ENCODE peak calls at places on chromosomes 6 and 20, in seven cellular contexts. S is germinal center, W is kidney glomerular epithelial cell, T is retina, B is NCI-H1694, U is D341Med, N is posterior cingulate gyrus. Z is an unnamed sample.

GRCh38 chr6:16836186-16836981 is 75.1 kb upstream of the ATXN1 start:
- DNase-seq in S (no peak), W (no peak), T (peak), B (no peak), U (no peak), N (no peak), Z (no peak)

GRCh38 chr6:92110390-92110789 is 1309.0 kb downstream of the EPHA7 start:
- DNase-seq in S (no peak), W (no peak), T (no peak), B (no peak), U (no peak), N (no peak), Z (no peak)

GRCh38 chr6:42012501-42013133 is 37.7 kb upstream of the TAF8 start:
- DNase-seq in S (no peak), W (peak), T (no peak), B (no peak), U (no peak), N (no peak), Z (no peak)

GRCh38 chr20:63321148-63321831 is 28.3 kb downstream of the COL20A1 start:
- DNase-seq in S (no peak), W (no peak), T (no peak), B (no peak), U (no peak), N (peak), Z (peak)

GRCh38 chr6:130453230-130453629 is 87.4 kb downstream of the TMEM200A start:
- DNase-seq in S (no peak), W (no peak), T (no peak), B (no peak), U (no peak), N (no peak), Z (no peak)

GRCh38 chr6:127641905-127642304 is 64.9 kb downstream of the C6orf58 start:
- DNase-seq in S (peak), W (peak), T (peak), B (peak), U (peak), N (no peak), Z (peak)

GRCh38 chr6:88512951-88513350 is 346.8 kb upstream of the CNR1 start:
- DNase-seq in S (no peak), W (no peak), T (no peak), B (no peak), U (no peak), N (no peak), Z (no peak)

GRCh38 chr6:30311101-30311500 is 15.6 kb upstream of the TRIM39 start:
- DNase-seq in S (no peak), W (no peak), T (no peak), B (no peak), U (no peak), N (no peak), Z (no peak)

GRCh38 chr6:3193102-3193837 is 34.2 kb downstream of the TUBB2B start:
- DNase-seq in S (no peak), W (no peak), T (peak), B (no peak), U (no peak), N (no peak), Z (no peak)

GRCh38 chr6:166624275-166624674 is 2.8 kb downstream of the RPS6KA2 start:
- DNase-seq in S (peak), W (no peak), T (no peak), B (no peak), U (no peak), N (no peak), Z (no peak)

GRCh38 chr6:33019358-33019757 is 10.0 kb upstream of the HLA-DOA start:
- DNase-seq in S (no peak), W (no peak), T (no peak), B (no peak), U (no peak), N (no peak), Z (no peak)

GRCh38 chr6:18632670-18633410 is 245.7 kb downstream of the RNF144B start:
- DNase-seq in S (no peak), W (peak), T (no peak), B (no peak), U (no peak), N (no peak), Z (no peak)

GRCh38 chr6:161439093-161439492 is 165.2 kb upstream of the AGPAT4 start:
- DNase-seq in S (no peak), W (peak), T (no peak), B (no peak), U (no peak), N (peak), Z (peak)

GRCh38 chr20:34141293-34141692 is 29.2 kb upstream of the EIF2S2 start:
- DNase-seq in S (no peak), W (no peak), T (no peak), B (no peak), U (no peak), N (no peak), Z (no peak)

GRCh38 chr6:150296890-150297289 is 71.9 kb upstream of the IYD start:
- DNase-seq in S (no peak), W (no peak), T (no peak), B (no peak), U (no peak), N (no peak), Z (no peak)

GRCh38 chr20:57387945-57388351 is 3.2 kb upstream of the RBM38 start:
- DNase-seq in S (no peak), W (no peak), T (no peak), B (no peak), U (no peak), N (peak), Z (no peak)

GRCh38 chr6:68635706-68636513 is 828 bp downstream of the ADGRB3 start:
- DNase-seq in S (no peak), W (no peak), T (peak), B (peak), U (peak), N (peak), Z (peak)

Z was measured in BE2C.